ENCODE peak calls at places on chromosomes 6 and 20, in six cellular contexts. One of them, this sample, is unnamed.

GRCh38 chr6:33073431-33073871 is at the start of gene HLA-DPA1:
- DNase-seq in K562: peak
- DNase-seq in GM12878: peak
- DNase-seq in H1: no peak
- DNase-seq in GM12891: peak
- DNase-seq in HepG2: no peak
- DNase-seq in this sample: peak

GRCh38 chr6:42078391-42078790 is 28.1 kb downstream of the TAF8 start:
- DNase-seq in HepG2: no peak
- DNase-seq in H1: no peak
- DNase-seq in GM12891: no peak
- DNase-seq in GM12878: no peak
- DNase-seq in K562: no peak
- DNase-seq in this sample: no peak

GRCh38 chr6:143822584-143823024 is 20.5 kb upstream of the LTV1 start:
- DNase-seq in GM12891: no peak
- DNase-seq in H1: no peak
- DNase-seq in HepG2: no peak
- DNase-seq in GM12878: no peak
- DNase-seq in K562: no peak
- DNase-seq in this sample: no peak

GRCh38 chr6:7050911-7051779 is 56.6 kb upstream of the RREB1 start:
- DNase-seq in GM12878: no peak
- DNase-seq in H1: no peak
- DNase-seq in HepG2: no peak
- DNase-seq in K562: no peak
- DNase-seq in GM12891: peak
- DNase-seq in this sample: peak

GRCh38 chr6:117391874-117392583 is 33.7 kb downstream of the ROS1 start:
- DNase-seq in H1: no peak
- DNase-seq in K562: no peak
- DNase-seq in HepG2: no peak
- DNase-seq in GM12891: no peak
- DNase-seq in GM12878: no peak
- DNase-seq in this sample: no peak

GRCh38 chr20:10260316-10260715 is 41.7 kb downstream of the SNAP25 start:
- DNase-seq in K562: no peak
- DNase-seq in HepG2: no peak
- DNase-seq in GM12891: no peak
- DNase-seq in GM12878: no peak
- DNase-seq in H1: no peak
- DNase-seq in this sample: no peak

GRCh38 chr6:127146935-127147334 is 28.5 kb downstream of the RSPO3 start:
- DNase-seq in GM12878: no peak
- DNase-seq in H1: peak
- DNase-seq in HepG2: no peak
- DNase-seq in GM12891: no peak
- DNase-seq in K562: no peak
- DNase-seq in this sample: no peak

GRCh38 chr20:38171301-38172010 is 6.4 kb upstream of the TGM2 start:
- DNase-seq in GM12878: no peak
- DNase-seq in H1: no peak
- DNase-seq in GM12891: no peak
- DNase-seq in K562: peak
- DNase-seq in HepG2: peak
- DNase-seq in this sample: no peak

GRCh38 chr20:50546729-50547314 is 36.6 kb downstream of the PTPN1 start:
- DNase-seq in H1: no peak
- DNase-seq in HepG2: no peak
- DNase-seq in K562: no peak
- DNase-seq in GM12878: no peak
- DNase-seq in GM12891: no peak
- DNase-seq in this sample: no peak

GRCh38 chr6:108353853-108354252 is 59.0 kb downstream of the AFG1L start:
- DNase-seq in GM12891: no peak
- DNase-seq in K562: no peak
- DNase-seq in H1: no peak
- DNase-seq in HepG2: no peak
- DNase-seq in GM12878: no peak
- DNase-seq in this sample: no peak

GRCh38 chr20:44734938-44735337 is 10.7 kb upstream of the KCNK15 start:
- DNase-seq in GM12878: no peak
- DNase-seq in HepG2: no peak
- DNase-seq in H1: no peak
- DNase-seq in GM12891: no peak
- DNase-seq in K562: no peak
- DNase-seq in this sample: no peak

DNA sequence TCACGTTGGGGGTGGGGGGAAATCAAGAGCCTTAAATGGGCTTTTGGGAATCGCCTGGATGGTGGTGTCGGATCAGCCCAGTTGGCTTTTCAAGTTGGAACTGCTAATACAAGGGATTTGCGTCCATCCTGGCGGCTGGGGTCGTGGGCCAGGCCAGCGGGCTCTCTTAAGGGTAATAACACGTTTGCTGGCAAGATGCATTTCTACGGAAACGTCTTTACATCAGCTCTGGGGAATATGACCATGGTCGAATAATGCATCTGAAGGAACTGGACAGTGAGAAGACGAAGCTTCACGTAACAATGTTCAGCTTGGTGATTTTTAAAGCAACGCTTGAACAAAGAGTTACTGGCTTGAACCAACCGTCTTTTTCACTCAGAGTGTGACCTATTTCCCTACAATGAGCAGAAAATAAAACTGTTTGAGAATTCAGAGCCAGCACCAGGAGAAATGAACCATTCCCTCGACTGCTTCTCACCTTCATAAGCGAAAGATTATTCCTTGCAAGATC is 1.6 kb upstream of the MARCKS start:
- DNase-seq in GM12891: no peak
- DNase-seq in HepG2: no peak
- DNase-seq in GM12878: no peak
- DNase-seq in H1: no peak
- DNase-seq in K562: no peak
- DNase-seq in this sample: no peak
- TF ChIP-seq POLR2AphosphoS5 in GM12891: no peak
- TF ChIP-seq POLR2AphosphoS5 in HepG2: no peak
- TF ChIP-seq POLR2AphosphoS5 in GM12878: peak
- TF ChIP-seq POLR2AphosphoS5 in H1: no peak
- TF ChIP-seq POLR2AphosphoS5 in K562: no peak
- TF ChIP-seq POLR2AphosphoS5 in this sample: no peak

DNA sequence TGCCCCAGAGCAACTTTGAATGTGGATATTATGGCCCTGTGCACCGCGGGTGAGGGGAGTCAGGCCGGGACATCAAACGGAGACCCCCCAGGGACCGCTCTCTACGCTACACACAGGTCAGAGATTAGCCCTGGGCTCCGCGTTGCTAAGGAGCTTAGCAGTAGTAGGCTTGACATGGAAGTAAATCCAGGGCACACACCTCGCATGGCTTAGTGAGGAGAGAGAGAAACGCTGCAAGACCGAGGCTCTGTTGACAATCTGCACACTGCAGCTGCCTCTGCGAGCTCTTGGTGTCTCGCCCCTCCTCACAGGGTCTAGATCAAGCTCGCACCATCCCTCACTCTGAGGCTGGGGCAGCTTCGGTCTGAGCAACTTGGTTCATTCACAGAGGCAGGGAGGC is 116.1 kb upstream of the CDH4 start:
- DNase-seq in GM12878: no peak
- DNase-seq in H1: no peak
- DNase-seq in K562: no peak
- DNase-seq in HepG2: no peak
- DNase-seq in GM12891: no peak
- DNase-seq in this sample: no peak
- TF ChIP-seq TAF1 in GM12878: no peak
- TF ChIP-seq TAF1 in H1: no peak
- TF ChIP-seq TAF1 in K562: no peak
- TF ChIP-seq TAF1 in HepG2: no peak
- TF ChIP-seq TAF1 in GM12891: no peak
- TF ChIP-seq TAF1 in this sample: no peak

DNA sequence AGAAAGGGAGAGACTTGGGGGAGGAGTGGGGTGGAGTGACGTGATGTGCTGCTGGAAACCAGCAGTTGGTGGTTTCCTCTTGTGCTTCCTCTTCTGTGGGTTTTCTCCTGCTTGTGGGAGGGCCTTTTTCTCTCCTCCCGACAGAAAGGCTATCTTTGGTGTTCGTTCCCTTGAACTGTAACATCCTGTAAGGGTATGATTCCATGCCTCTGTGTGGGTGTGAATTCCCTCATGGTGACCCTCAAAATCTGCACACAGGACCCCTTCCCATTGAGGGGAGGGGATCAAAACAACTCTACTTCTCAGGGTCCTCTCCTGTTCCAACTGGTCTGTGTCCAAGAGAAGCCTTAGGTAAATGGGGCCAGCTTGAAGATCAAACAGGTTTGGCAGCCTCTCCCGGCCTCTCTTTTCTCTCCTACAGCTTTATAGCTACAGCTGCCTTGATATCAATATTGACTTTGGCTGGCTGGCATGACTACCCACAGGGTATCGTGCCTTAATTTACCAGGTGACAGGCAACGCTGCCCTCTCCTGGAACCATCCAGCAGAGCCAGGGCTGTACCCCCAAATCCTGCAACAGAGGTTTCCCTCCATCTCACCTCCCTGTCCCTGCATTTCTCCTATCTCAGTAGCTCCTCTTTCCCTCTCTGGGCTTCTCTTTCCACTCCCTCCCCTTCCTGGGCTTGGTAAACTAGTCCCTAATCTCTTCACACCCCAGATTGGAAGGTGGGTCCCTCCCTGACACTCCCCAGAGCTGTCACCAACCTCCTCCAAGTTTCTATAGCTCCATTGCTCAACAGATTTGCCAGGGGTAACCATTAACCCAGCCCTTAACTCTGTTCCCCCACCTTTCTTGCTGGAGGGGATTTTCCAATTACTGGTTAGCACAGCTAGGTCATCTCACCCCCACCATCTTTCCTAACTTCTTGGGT is 1.5 kb upstream of the MSH5 start:
- DNase-seq in HepG2: peak
- DNase-seq in GM12891: no peak
- DNase-seq in H1: no peak
- DNase-seq in K562: peak
- DNase-seq in GM12878: peak
- DNase-seq in this sample: peak
- TF ChIP-seq POLR2AphosphoS5 in HepG2: peak
- TF ChIP-seq POLR2AphosphoS5 in GM12891: peak
- TF ChIP-seq POLR2AphosphoS5 in H1: no peak
- TF ChIP-seq POLR2AphosphoS5 in K562: no peak
- TF ChIP-seq POLR2AphosphoS5 in GM12878: peak
- TF ChIP-seq POLR2AphosphoS5 in this sample: peak

GRCh38 chr6:160031442-160031841 is 62.6 kb downstream of the IGF2R start:
- DNase-seq in HepG2: no peak
- DNase-seq in K562: no peak
- DNase-seq in GM12878: no peak
- DNase-seq in GM12891: no peak
- DNase-seq in H1: no peak
- DNase-seq in this sample: no peak
- TF ChIP-seq TAF1 in HepG2: no peak
- TF ChIP-seq TAF1 in K562: no peak
- TF ChIP-seq TAF1 in GM12878: no peak
- TF ChIP-seq TAF1 in GM12891: no peak
- TF ChIP-seq TAF1 in H1: no peak
- TF ChIP-seq TAF1 in this sample: peak

GRCh38 chr6:136696238-136696637 is 96.0 kb downstream of the MAP3K5 start:
- DNase-seq in GM12878: no peak
- DNase-seq in K562: no peak
- DNase-seq in GM12891: no peak
- DNase-seq in HepG2: no peak
- DNase-seq in H1: no peak
- DNase-seq in this sample: no peak
- TF ChIP-seq POLR2AphosphoS5 in GM12878: no peak
- TF ChIP-seq POLR2AphosphoS5 in K562: no peak
- TF ChIP-seq POLR2AphosphoS5 in GM12891: no peak
- TF ChIP-seq POLR2AphosphoS5 in HepG2: no peak
- TF ChIP-seq POLR2AphosphoS5 in H1: no peak
- TF ChIP-seq POLR2AphosphoS5 in this sample: no peak

GRCh38 chr6:130029163-130029562 is 10.8 kb downstream of the L3MBTL3 start:
- DNase-seq in HepG2: no peak
- DNase-seq in GM12878: no peak
- DNase-seq in K562: no peak
- DNase-seq in H1: no peak
- DNase-seq in GM12891: no peak
- DNase-seq in this sample: no peak
- TF ChIP-seq TAF1 in HepG2: no peak
- TF ChIP-seq TAF1 in GM12878: no peak
- TF ChIP-seq TAF1 in K562: no peak
- TF ChIP-seq TAF1 in H1: no peak
- TF ChIP-seq TAF1 in GM12891: no peak
- TF ChIP-seq TAF1 in this sample: no peak

DNA sequence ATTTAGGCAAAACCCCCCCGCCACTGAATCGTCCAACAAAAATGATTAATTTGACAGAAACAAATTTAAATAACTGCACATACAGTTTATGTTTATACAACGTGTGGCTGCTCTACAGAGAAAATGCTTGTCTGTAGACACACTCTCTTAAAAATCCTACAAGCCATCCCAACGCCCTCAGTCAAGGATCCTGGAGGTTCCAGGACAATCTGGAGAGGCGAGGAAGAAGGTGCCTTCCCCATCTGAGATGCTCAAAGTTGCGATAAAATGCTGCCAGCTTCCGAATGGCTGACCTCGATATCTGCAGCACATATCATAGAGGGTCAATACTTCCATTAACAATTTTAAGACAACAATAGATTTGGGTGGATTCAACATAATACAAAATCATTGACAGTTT is 25.3 kb downstream of the ZNF217 start:
- DNase-seq in HepG2: no peak
- DNase-seq in GM12891: no peak
- DNase-seq in K562: no peak
- DNase-seq in GM12878: no peak
- DNase-seq in H1: no peak
- DNase-seq in this sample: no peak
- TF ChIP-seq POLR2AphosphoS5 in HepG2: no peak
- TF ChIP-seq POLR2AphosphoS5 in GM12891: no peak
- TF ChIP-seq POLR2AphosphoS5 in K562: no peak
- TF ChIP-seq POLR2AphosphoS5 in GM12878: no peak
- TF ChIP-seq POLR2AphosphoS5 in H1: no peak
- TF ChIP-seq POLR2AphosphoS5 in this sample: no peak

GRCh38 chr6:27474172-27474465 is 1.2 kb upstream of the ZNF184 start:
- DNase-seq in GM12878: no peak
- DNase-seq in H1: no peak
- DNase-seq in GM12891: no peak
- DNase-seq in K562: no peak
- DNase-seq in HepG2: no peak
- DNase-seq in this sample: no peak
- TF ChIP-seq TAF1 in GM12878: no peak
- TF ChIP-seq TAF1 in H1: no peak
- TF ChIP-seq TAF1 in GM12891: no peak
- TF ChIP-seq TAF1 in K562: no peak
- TF ChIP-seq TAF1 in HepG2: no peak
- TF ChIP-seq TAF1 in this sample: no peak

This sample was measured in GM12892.